ENCODE peak calls at places on chromosome 13, in five cellular contexts. D is AG04450; G is CD8-positive, alpha-beta T cell; Q is glutamatergic neuron; I is HL-60. W is an unnamed sample.

GRCh38 chr13:70668983-70669382 is 560.7 kb upstream of the KLHL1 start:
- DNase-seq in D (no peak), G (no peak), Q (no peak), I (no peak), W (no peak)

GRCh38 chr13:51728972-51729371 is 75.0 kb downstream of the DHRS12 start:
- DNase-seq in D (peak; percentile 53), G (no peak), Q (no peak), I (peak; percentile 72), W (no peak)

GRCh38 chr13:31803327-31803726 is 64.0 kb downstream of the RXFP2 start:
- DNase-seq in D (no peak), G (no peak), Q (no peak), I (peak; percentile 36), W (no peak)

GRCh38 chr13:108268713-108269112 is 805 bp upstream of the TNFSF13B start:
- DNase-seq in D (no peak), G (no peak), Q (no peak), I (peak; percentile 33), W (no peak)

GRCh38 chr13:95153647-95154405 is 147.4 kb downstream of the ABCC4 start:
- DNase-seq in D (no peak), G (no peak), Q (no peak), I (no peak), W (no peak)

GRCh38 chr13:99237981-99238662 is 20.1 kb downstream of the GPR18 start:
- DNase-seq in D (no peak), G (no peak), Q (no peak), I (no peak), W (no peak)

GRCh38 chr13:37109080-37109678 is 3.7 kb upstream of the CSNK1A1L start:
- DNase-seq in D (peak; percentile 10), G (no peak), Q (no peak), I (no peak), W (peak; percentile 9)

GRCh38 chr13:32887617-32888016 is 128.6 kb upstream of the KL start:
- DNase-seq in D (no peak), G (no peak), Q (no peak), I (no peak), W (no peak)

GRCh38 chr13:55000844-55001243 is 1972.2 kb downstream of the OLFM4 start:
- DNase-seq in D (no peak), G (no peak), Q (no peak), I (no peak), W (no peak)

GRCh38 chr13:22128413-22129198 is 457.7 kb downstream of the FGF9 start:
- DNase-seq in D (no peak), G (no peak), Q (no peak), I (no peak), W (no peak)

GRCh38 chr13:47917022-47917574 is 84.0 kb downstream of the SUCLA2 start:
- DNase-seq in D (no peak), G (no peak), Q (no peak), I (no peak), W (no peak)

GRCh38 chr13:101785858-101786257 is 333.4 kb downstream of the ITGBL1 start:
- DNase-seq in D (no peak), G (no peak), Q (peak; percentile 54), I (peak; percentile 7), W (no peak)

GRCh38 chr13:59946924-59947323 is 216.8 kb downstream of the DIAPH3 start:
- DNase-seq in D (no peak), G (no peak), Q (no peak), I (no peak), W (no peak)

GRCh38 chr13:51803422-51804294 is at the start of gene DHRS12:
- DNase-seq in D (no peak), G (peak; percentile 92), Q (peak; percentile 87), I (peak; percentile 85), W (peak; percentile 93)

DNA sequence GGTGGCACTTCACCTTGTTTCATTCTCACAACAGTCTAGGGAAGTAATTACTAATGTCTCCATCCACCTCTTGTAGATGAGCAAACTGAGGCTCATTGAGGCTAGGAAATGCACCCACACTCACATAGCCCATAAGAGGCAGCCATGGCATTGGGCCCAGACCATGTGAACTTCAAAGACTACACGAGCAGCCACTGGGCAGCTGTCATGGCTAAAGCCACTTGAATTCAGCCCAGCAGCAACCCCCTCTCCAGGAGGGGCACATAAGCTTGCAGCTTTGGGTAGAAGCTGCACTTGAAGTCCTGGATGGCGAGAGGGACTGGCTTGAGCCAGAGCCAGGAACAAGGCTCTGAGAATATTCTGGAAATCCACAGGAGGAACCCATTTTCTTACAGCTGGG is 13.4 kb downstream of the ALOX5AP start:
- DNase-seq in D (no peak), G (no peak), Q (no peak), I (no peak), W (no peak)
- TF ChIP-seq CTCF in D (no peak), G (no peak), Q (no peak), I (no peak), W (no peak)

DNA sequence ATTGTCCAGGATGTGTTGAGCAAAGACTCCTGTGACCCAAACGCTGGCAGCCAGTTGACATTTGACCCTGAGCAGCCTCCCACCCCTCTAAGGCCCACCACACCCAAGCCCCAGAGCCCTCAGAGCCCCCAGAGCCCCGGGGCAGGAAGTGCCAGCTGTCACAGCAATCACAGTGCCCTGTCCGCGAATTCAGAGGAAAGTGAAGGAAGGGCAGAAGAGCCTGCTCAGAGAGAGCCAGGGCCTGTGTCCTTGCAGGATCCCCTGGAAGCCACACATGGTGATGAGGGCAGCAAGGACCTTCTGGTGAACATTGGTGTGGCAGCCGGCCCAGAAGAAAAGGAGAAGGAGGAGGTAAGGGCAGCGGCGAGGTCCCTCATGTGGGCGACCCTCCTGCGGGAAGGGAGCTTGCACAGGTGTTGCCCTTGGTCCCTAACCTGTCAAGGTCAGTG is 63.7 kb downstream of the SPATA13 start:
- DNase-seq in D (no peak), G (no peak), Q (no peak), I (no peak), W (no peak)
- TF ChIP-seq CTCF in D (no peak), G (no peak), Q (no peak), I (no peak), W (no peak)

DNA sequence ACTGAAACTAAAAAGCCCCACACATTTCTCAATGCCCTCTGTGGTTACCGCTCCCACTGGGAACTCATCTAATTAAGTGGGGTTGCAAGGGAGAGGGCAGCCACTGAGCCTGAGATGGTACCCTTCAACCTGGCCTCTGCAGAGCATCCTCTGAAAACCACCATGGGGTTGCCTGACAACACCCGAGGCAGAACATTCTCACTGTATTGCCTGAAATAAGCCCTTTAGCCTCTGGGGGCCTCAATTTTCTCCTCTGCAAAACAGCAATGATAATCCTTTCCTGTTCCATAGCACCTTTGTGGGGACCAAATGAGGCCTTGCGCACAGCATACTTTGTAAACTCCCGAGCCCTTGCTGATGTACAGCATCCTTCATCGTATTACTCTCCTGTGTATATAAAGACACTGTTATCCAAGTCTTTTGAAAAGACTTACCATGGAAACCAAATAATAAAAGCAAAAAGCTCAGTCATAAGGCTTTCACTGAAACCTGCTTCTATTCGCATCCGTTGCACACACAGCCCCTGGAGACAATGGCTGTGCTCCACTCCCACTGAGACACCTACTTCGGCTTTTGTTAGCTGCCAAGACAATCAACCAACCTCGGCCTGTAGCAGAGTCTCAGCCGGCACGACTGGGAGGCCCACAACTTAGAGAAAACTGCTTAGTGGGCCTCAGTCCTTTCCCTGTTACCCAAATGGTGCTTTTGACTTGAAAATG is 276.0 kb downstream of the FOXO1 start:
- DNase-seq in D (no peak), G (no peak), Q (no peak), I (no peak), W (no peak)
- TF ChIP-seq CTCF in D (no peak), G (no peak), Q (no peak), I (no peak), W (no peak)

DNA sequence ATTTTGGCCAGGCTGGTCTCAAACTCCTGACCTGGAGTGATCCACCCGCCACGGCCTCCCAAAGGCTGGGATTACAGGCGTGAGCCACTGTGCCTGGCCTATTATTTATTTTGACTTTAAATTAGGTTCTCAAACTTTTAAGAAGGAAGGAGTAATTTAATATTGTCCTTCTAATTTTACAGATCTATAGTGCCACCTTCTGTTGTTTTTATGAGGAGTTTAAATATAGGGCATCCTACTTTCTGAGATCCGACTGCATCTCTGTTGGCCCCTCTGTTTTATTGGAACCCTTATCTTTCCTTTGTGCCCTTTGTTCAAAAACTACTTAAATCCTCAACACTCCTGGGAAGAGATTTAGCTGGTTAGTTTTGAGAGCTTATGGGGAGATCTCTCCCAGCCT is 25.4 kb upstream of the ZMYM5 start:
- DNase-seq in D (no peak), G (no peak), Q (no peak), I (no peak), W (no peak)
- TF ChIP-seq CTCF in D (peak; percentile 21), G (peak; percentile 16), Q (no peak), I (no peak), W (no peak)

GRCh38 chr13:43787998-43788397 is 1.2 kb upstream of the ENOX1 start:
- DNase-seq in D (no peak), G (no peak), Q (peak; percentile 30), I (no peak), W (peak; percentile 38)
- TF ChIP-seq CTCF in D (peak; percentile 23), G (no peak), Q (peak; percentile 64), I (no peak), W (peak; percentile 11)

GRCh38 chr13:88978607-88979006 is 1307.4 kb downstream of the SLITRK5 start:
- DNase-seq in D (no peak), G (no peak), Q (no peak), I (no peak), W (no peak)

DNA sequence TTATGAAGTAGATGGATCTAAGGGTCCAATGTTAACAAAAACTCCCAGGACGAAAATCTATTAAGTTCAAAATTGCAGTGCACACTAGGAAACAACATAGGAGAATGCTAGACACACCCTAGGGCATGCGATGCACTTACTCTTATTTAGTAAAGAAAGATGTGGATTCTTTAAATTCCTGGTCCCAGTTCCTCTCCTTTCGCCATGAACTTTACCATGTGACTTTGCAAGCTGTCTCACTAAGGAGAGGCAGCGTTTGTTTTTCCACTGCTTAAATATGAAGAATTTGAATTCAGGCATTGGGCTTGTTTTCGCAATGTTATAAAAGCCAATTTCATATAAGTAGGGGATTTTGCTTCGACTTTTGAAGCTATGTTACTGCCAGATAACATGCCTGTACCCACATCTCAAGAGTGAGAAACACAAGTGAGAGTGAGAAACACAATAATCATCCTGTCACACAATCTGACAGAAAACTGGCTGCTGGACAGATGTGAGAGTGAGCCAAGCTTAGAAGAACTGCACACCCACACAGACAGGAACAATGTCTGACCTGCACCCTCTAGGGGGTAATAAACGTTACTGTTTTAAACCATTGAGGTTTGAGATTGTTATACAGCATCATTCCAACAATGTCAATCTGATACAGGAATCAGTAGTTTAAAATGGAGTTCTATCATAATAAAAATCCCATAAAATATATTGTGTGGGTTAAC is 1308.5 kb downstream of the SLITRK5 start:
- DNase-seq in D (no peak), G (no peak), Q (no peak), I (no peak), W (peak; percentile 8)
- TF ChIP-seq CTCF in D (no peak), G (no peak), Q (no peak), I (peak; percentile 5), W (no peak)